ENCODE peak calls at places on chromosomes 16 and 17, in nine cellular contexts. W is cardiac muscle cell, Q is amygdala, A is astrocyte of the spinal cord, I is Peyer's patch, S is AG09319, H is M059J, G is C1 segment of cervical spinal cord, L is A172. D is an unnamed sample.

GRCh38 chr17:36673637-36674277 is 72.4 kb downstream of the MRM1 start:
- DNase-seq in W (no peak), Q (no peak), A (no peak), I (no peak), S (no peak), H (no peak), G (no peak), L (no peak), D (no peak)

GRCh38 chr16:77660311-77660710 is 62.0 kb upstream of the NUDT7 start:
- DNase-seq in W (peak; percentile 56), Q (no peak), A (peak; percentile 60), I (no peak), S (peak; percentile 25), H (peak; percentile 66), G (peak; percentile 14), L (peak; percentile 59), D (no peak)

GRCh38 chr17:76254275-76254674 is 10.9 kb upstream of the UBALD2 start:
- DNase-seq in W (no peak), Q (no peak), A (no peak), I (no peak), S (no peak), H (no peak), G (no peak), L (no peak), D (no peak)

GRCh38 chr16:50282010-50282538 is 15.7 kb downstream of the ADCY7 start:
- DNase-seq in W (no peak), Q (peak; percentile 42), A (peak; percentile 69), I (peak; percentile 90), S (no peak), H (no peak), G (no peak), L (no peak), D (peak; percentile 57)

GRCh38 chr17:51016099-51016498 is 104.6 kb downstream of the SPAG9 start:
- DNase-seq in W (no peak), Q (no peak), A (no peak), I (no peak), S (no peak), H (no peak), G (no peak), L (no peak), D (no peak)

GRCh38 chr17:2705263-2705662 is 6.3 kb downstream of the CLUH start:
- DNase-seq in W (no peak), Q (no peak), A (peak; percentile 76), I (no peak), S (no peak), H (no peak), G (no peak), L (peak; percentile 14), D (no peak)

GRCh38 chr17:80947200-80947940 is 44.3 kb upstream of the CHMP6 start:
- DNase-seq in W (no peak), Q (no peak), A (no peak), I (no peak), S (no peak), H (no peak), G (no peak), L (no peak), D (no peak)

GRCh38 chr17:1999557-2000251 is 25.4 kb downstream of the RTN4RL1 start:
- DNase-seq in W (peak; percentile 86), Q (peak; percentile 57), A (no peak), I (no peak), S (no peak), H (peak; percentile 47), G (peak; percentile 89), L (peak; percentile 49), D (peak; percentile 59)

GRCh38 chr17:79630120-79630519 is 19.3 kb upstream of the RBFOX3 start:
- DNase-seq in W (no peak), Q (no peak), A (no peak), I (no peak), S (no peak), H (no peak), G (no peak), L (no peak), D (no peak)

GRCh38 chr17:43443381-43443780 is 40.4 kb upstream of the DHX8 start:
- DNase-seq in W (no peak), Q (no peak), A (no peak), I (no peak), S (no peak), H (no peak), G (no peak), L (no peak), D (no peak)

GRCh38 chr17:50219345-50219744 is 17.9 kb upstream of the COL1A1 start:
- DNase-seq in W (no peak), Q (no peak), A (peak; percentile 98), I (no peak), S (no peak), H (peak; percentile 90), G (no peak), L (peak; percentile 90), D (no peak)

GRCh38 chr17:62693616-62694415 is 66.3 kb downstream of the MRC2 start:
- DNase-seq in W (no peak), Q (no peak), A (no peak), I (no peak), S (no peak), H (peak; percentile 72), G (no peak), L (no peak), D (no peak)

GRCh38 chr17:21297026-21297520 is 12.6 kb downstream of the MAP2K3 start:
- DNase-seq in W (no peak), Q (no peak), A (no peak), I (no peak), S (no peak), H (no peak), G (no peak), L (no peak), D (no peak)

GRCh38 chr16:22126037-22126558 is 33.8 kb downstream of the VWA3A start:
- DNase-seq in W (no peak), Q (no peak), A (no peak), I (no peak), S (no peak), H (no peak), G (no peak), L (no peak), D (no peak)

GRCh38 chr17:64635647-64636305 is 26.3 kb downstream of the SMURF2 start:
- DNase-seq in W (no peak), Q (no peak), A (peak; percentile 88), I (no peak), S (peak; percentile 56), H (peak; percentile 66), G (no peak), L (peak; percentile 46), D (no peak)

GRCh38 chr17:44002141-44002848 is 2.1 kb upstream of the NAGS start:
- DNase-seq in W (no peak), Q (no peak), A (peak; percentile 79), I (no peak), S (peak; percentile 38), H (peak; percentile 63), G (no peak), L (peak; percentile 59), D (no peak)

GRCh38 chr17:39027037-39027436 is 59.8 kb upstream of the FBXO47 start:
- DNase-seq in W (peak; percentile 56), Q (peak; percentile 6), A (no peak), I (no peak), S (no peak), H (peak; percentile 38), G (no peak), L (peak; percentile 43), D (no peak)

GRCh38 chr17:63974594-63975192 is 2.0 kb upstream of the SCN4A start:
- DNase-seq in W (no peak), Q (no peak), A (peak; percentile 52), I (no peak), S (no peak), H (peak; percentile 86), G (no peak), L (peak; percentile 88), D (no peak)